ENCODE peak calls at places on chromosomes 1 and 21, in seven cellular contexts. O, D, L, T, X, W and G are unnamed samples.

GRCh38 chr1:109248797-109249629 is at the start of gene CELSR2:
- DNase-seq in L (no peak), X (peak; percentile 54), O (peak; percentile 69), D (peak; percentile 41), W (peak; percentile 61), T (peak; percentile 68), G (no peak)

GRCh38 chr21:43210454-43211084 is 41.8 kb downstream of the CRYAA start:
- DNase-seq in W (peak; percentile 10), X (no peak), O (peak; percentile 51), L (no peak), T (no peak), D (no peak), G (no peak)

GRCh38 chr1:57712846-57713245 is 289.0 kb upstream of the DAB1 start:
- DNase-seq in L (no peak), D (no peak), O (no peak), X (no peak), T (no peak), W (no peak), G (no peak)

GRCh38 chr1:94265011-94265422 is 27.6 kb upstream of the ARHGAP29 start:
- DNase-seq in O (no peak), W (no peak), L (no peak), X (no peak), D (no peak), T (no peak), G (no peak)

GRCh38 chr1:68024635-68025338 is 25.6 kb downstream of the DIRAS3 start:
- DNase-seq in L (no peak), X (no peak), T (no peak), D (no peak), W (no peak), O (no peak), G (no peak)

GRCh38 chr1:31183927-31184554 is 55.6 kb downstream of the NKAIN1 start:
- DNase-seq in X (no peak), D (no peak), O (no peak), W (no peak), T (peak; percentile 49), L (no peak), G (no peak)

GRCh38 chr1:172823534-172823933 is 164.6 kb downstream of the FASLG start:
- DNase-seq in D (no peak), T (peak; percentile 15), W (no peak), O (no peak), L (no peak), X (no peak), G (no peak)

GRCh38 chr1:76136894-76137293 is 62.3 kb downstream of the ST6GALNAC3 start:
- DNase-seq in D (no peak), W (no peak), O (no peak), L (no peak), X (no peak), T (no peak), G (no peak)

GRCh38 chr1:10867138-10867721 is 70.8 kb upstream of the CASZ1 start:
- DNase-seq in D (peak; percentile 52), W (peak; percentile 39), T (peak; percentile 44), L (no peak), O (no peak), X (peak; percentile 84), G (no peak)

GRCh38 chr21:43023175-43023574 is 48.8 kb downstream of the PKNOX1 start:
- DNase-seq in L (no peak), T (no peak), O (no peak), W (no peak), D (no peak), X (no peak), G (no peak)

GRCh38 chr1:17016317-17016661 is 4.6 kb upstream of the ATP13A2 start:
- DNase-seq in D (no peak), O (no peak), X (no peak), W (no peak), T (peak; percentile 50), L (no peak), G (peak; percentile 11)

GRCh38 chr1:110453829-110454228 is 2.9 kb downstream of the PROK1 start:
- DNase-seq in D (no peak), W (no peak), L (no peak), T (no peak), O (no peak), X (no peak), G (no peak)

GRCh38 chr21:38352536-38353219 is 95.9 kb downstream of the KCNJ15 start:
- DNase-seq in O (no peak), D (no peak), T (peak; percentile 80), L (no peak), W (peak; percentile 70), X (peak; percentile 48), G (no peak)

GRCh38 chr1:202812176-202813026 is 1.6 kb downstream of the PCAT6 start:
- DNase-seq in D (no peak), X (no peak), O (no peak), W (no peak), L (no peak), T (no peak), G (no peak)

GRCh38 chr1:20072771-20073170 is 2.8 kb downstream of the PLA2G5 start:
- DNase-seq in X (no peak), O (no peak), W (no peak), D (no peak), L (no peak), T (no peak), G (no peak)

GRCh38 chr1:20071416-20071815 is 1.4 kb downstream of the PLA2G5 start:
- DNase-seq in X (no peak), T (no peak), L (no peak), D (no peak), W (no peak), O (no peak), G (no peak)

GRCh38 chr1:20068722-20069121 is 1.3 kb upstream of the PLA2G5 start:
- DNase-seq in O (no peak), W (no peak), L (no peak), X (no peak), D (no peak), T (no peak), G (no peak)

GRCh38 chr1:20069932-20070331 is at the start of gene PLA2G5:
- DNase-seq in L (no peak), T (peak; percentile 78), X (peak; percentile 86), D (no peak), O (peak; percentile 56), W (no peak), G (no peak)

DNA sequence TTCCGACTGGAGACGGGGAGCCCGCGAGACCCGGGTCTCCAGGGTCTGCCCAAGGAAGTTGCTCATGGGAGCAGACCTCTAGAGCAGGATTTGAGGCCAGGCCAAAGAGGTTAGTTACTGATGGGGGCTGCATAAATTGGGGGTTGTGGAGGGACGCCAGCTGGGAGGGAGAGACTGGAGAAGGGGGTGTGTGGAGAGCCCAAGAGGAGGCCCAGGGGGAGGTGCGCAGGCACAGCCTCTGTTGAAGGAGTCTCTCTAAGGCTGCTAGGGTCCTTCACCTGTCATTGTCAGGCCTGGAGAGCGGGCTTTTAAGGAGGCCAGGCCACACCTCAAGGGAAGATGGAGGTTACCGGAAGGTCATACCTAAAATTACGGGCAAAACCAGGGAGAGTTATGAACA is 363 bp downstream of the PLA2G5 start:
- DNase-seq in X (no peak), D (no peak), O (no peak), L (no peak), W (no peak), T (no peak), G (no peak)
- H3K4me3 ChIP-seq in X (peak overlapping the region; percentile 6), D (no peak overlapping the region), O (no peak overlapping the region), L (peak overlapping the region; percentile 28), W (no peak overlapping the region), T (no peak overlapping the region), G (no peak overlapping the region)

GRCh38 chr1:92838519-92838918 is 6.7 kb downstream of the RPL5 start:
- DNase-seq in X (no peak), O (no peak), D (no peak), W (no peak), L (no peak), T (no peak), G (no peak)

GRCh38 chr1:92834617-92835016 is 2.8 kb downstream of the RPL5 start:
- DNase-seq in T (no peak), D (no peak), W (no peak), O (no peak), L (no peak), X (no peak), G (no peak)

GRCh38 chr1:92839442-92839841 is 7.6 kb downstream of the RPL5 start:
- DNase-seq in D (no peak), T (no peak), X (no peak), W (no peak), L (no peak), O (no peak), G (no peak)

GRCh38 chr1:92833840-92834239 is 2.0 kb downstream of the RPL5 start:
- DNase-seq in X (no peak), T (no peak), D (no peak), L (no peak), W (no peak), O (no peak), G (no peak)

GRCh38 chr1:92837062-92837461 is 5.2 kb downstream of the RPL5 start:
- DNase-seq in D (no peak), X (no peak), O (no peak), T (no peak), W (no peak), L (no peak), G (no peak)
- H3K36me3 ChIP-seq in D (peaks cover 60% of the 10 kb centered on the region), X (no peaks in the 10 kb centered on the region), O (peaks cover 62% of the 10 kb centered on the region), T (peaks cover 83% of the 10 kb centered on the region), W (peaks cover 87% of the 10 kb centered on the region), L (peaks cover 87% of the 10 kb centered on the region), G (peaks cover 6% of the 10 kb centered on the region)

DNA sequence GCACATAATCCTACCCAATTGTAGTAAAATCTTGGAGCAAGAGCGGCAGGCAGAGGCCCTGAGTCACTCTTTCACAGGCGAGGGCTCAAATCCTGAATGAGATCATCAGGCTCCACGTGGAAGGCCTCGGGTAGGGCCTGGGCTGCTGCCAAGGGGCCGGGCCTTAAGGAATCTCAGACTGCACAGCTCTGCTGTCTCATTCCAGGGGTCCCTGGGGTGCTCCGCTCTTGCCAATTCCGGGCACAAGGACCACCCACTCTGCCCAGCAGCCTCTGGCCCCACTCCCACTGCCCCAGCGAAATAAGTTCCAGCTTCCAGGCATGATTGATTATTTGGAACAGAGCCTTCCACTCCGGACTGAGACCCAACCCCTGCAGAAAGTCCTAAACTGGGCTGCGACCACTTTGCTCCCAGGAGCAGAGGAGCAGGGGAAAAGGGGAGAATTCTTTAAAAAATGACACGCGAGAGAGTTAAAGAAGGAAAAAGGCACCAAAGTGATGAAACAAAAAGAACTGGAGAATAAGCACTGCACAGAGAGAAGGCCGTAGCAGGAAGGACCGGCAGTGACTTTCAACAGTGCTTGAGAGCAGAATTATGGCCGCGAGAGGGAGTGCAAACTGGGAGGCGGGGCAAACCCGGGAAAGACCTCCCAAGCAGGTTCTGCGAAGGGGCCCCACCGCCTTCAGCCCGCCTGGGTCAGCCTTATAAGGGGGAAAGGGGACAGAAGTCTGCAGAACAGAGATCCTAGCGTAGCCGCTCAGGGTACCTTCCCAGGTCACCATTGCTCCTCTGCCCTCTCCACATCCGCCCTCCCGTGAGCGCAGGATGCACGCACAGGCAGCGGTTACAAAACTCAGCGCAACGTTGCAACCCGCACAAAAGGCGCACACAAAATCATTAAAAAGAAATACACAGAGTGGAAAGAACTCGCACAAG is 2.0 kb downstream of the ADAMTS1 start:
- DNase-seq in O (peak; percentile 87), X (peak; percentile 96), L (no peak), D (no peak), T (peak; percentile 96), W (peak; percentile 88), G (peak; percentile 70)
- H3K4me3 ChIP-seq in O (peak overlapping the region; percentile 67), X (peak overlapping the region; percentile 87), L (peak overlapping the region; percentile 72), D (no peak overlapping the region), T (peak overlapping the region; percentile 97), W (peak overlapping the region; percentile 43), G (peak overlapping the region; percentile 96)

DNA sequence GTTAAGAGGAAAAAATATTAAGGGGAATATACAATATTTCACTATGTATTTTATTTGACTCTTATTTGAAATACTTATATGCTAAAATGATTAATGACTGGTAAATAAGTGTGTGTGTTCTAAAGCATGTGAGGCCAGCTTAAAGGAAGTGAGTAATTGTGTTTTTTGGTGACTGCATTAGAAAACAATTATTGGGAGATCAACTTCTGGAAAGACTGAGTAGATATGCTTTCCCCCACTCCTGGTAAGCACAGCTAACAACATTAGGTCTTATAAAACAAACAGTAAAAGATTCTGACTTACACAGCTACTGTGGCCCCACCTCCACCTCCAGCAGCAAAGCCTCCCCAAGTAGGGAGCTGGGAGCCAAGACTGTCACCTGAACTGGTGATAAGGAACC is 403.0 kb downstream of the SRGAP2C start:
- DNase-seq in L (no peak), D (no peak), W (no peak), X (no peak), O (no peak), T (no peak), G (no peak)
- H3K36me3 ChIP-seq in L (no peaks in the 10 kb centered on the region), D (no peaks in the 10 kb centered on the region), W (no peaks in the 10 kb centered on the region), X (no peaks in the 10 kb centered on the region), O (no peaks in the 10 kb centered on the region), T (no peaks in the 10 kb centered on the region), G (no peaks in the 10 kb centered on the region)